ENCODE peak calls at places on chromosomes 2 and 18, in four cellular contexts. U is lower leg skin, Q is NCI-H345, S is SJSA1. B is an unnamed sample.

GRCh38 chr2:71261534-71261933 is 34.6 kb upstream of the PAIP2B start:
- DNase-seq in S (no peak), Q (no peak), U (no peak), B (no peak)

GRCh38 chr2:172969609-172970008 is 106.0 kb upstream of the MAP3K20 start:
- DNase-seq in U (no peak), S (no peak), Q (no peak), B (no peak)

GRCh38 chr2:174014699-174015070 is 49.5 kb upstream of the SP3 start:
- DNase-seq in U (no peak), S (no peak), Q (peak), B (no peak)

GRCh38 chr2:129277611-129278010 is 701.9 kb upstream of the RAB6C start:
- DNase-seq in U (no peak), S (no peak), Q (no peak), B (no peak)

GRCh38 chr2:117745537-117745936 is 69.0 kb upstream of the DDX18 start:
- DNase-seq in S (no peak), Q (no peak), U (no peak), B (no peak)

GRCh38 chr2:178383718-178384117 is 67.3 kb downstream of the PRKRA start:
- DNase-seq in Q (no peak), S (no peak), U (no peak), B (no peak)

GRCh38 chr2:239273280-239274234 is 127.3 kb downstream of the HDAC4 start:
- DNase-seq in U (peak), S (peak), Q (no peak), B (peak)

GRCh38 chr2:105746177-105747080 is 1.7 kb downstream of the NCK2 start:
- DNase-seq in U (peak), S (no peak), Q (peak), B (no peak)

GRCh38 chr2:8332646-8333045 is 349.2 kb upstream of the ID2 start:
- DNase-seq in S (no peak), Q (peak), U (no peak), B (no peak)

GRCh38 chr2:174325932-174326879 is 8.5 kb upstream of the SP9 start:
- DNase-seq in S (no peak), U (peak), Q (no peak), B (no peak)

GRCh38 chr2:151946856-151947523 is 118.8 kb upstream of the ARL5A start:
- DNase-seq in Q (no peak), S (no peak), U (peak), B (no peak)

GRCh38 chr18:75553021-75553420 is 125.5 kb upstream of the SMIM21 start:
- DNase-seq in Q (no peak), S (no peak), U (no peak), B (no peak)

GRCh38 chr18:50061876-50062517 is 132.9 kb downstream of the MYO5B start:
- DNase-seq in S (no peak), U (no peak), Q (peak), B (no peak)

GRCh38 chr18:70289351-70290330 is 796 bp downstream of the SOCS6 start:
- DNase-seq in S (no peak), U (no peak), Q (peak), B (peak)

GRCh38 chr2:224360801-224361251 is 41.1 kb downstream of the FAM124B start:
- DNase-seq in Q (no peak), U (no peak), S (no peak), B (no peak)

GRCh38 chr18:62602706-62603105 is 79.9 kb downstream of the ZCCHC2 start:
- DNase-seq in U (peak), Q (no peak), S (no peak), B (no peak)

GRCh38 chr2:231433990-231434389 is 30.3 kb downstream of the NCL start:
- DNase-seq in S (no peak), Q (no peak), U (no peak), B (no peak)

GRCh38 chr2:170816499-170817246 is at the start of gene GAD1:
- DNase-seq in S (peak), Q (peak), U (peak), B (no peak)

GRCh38 chr2:36655456-36655855 is 41.1 kb upstream of the VIT start:
- DNase-seq in S (peak), Q (no peak), U (no peak), B (no peak)

GRCh38 chr2:24046599-24046929 is 627 bp downstream of the WDCP start:
- DNase-seq in Q (no peak), U (no peak), S (no peak), B (no peak)

GRCh38 chr2:120820885-120821279 is 85.2 kb downstream of the GLI2 start:
- DNase-seq in U (no peak), Q (no peak), S (peak), B (no peak)

GRCh38 chr2:25330937-25331336 is 10.8 kb downstream of the DNMT3A start:
- DNase-seq in U (no peak), S (no peak), Q (no peak), B (no peak)

GRCh38 chr2:209382775-209383174 is 41.1 kb upstream of the MAP2 start:
- DNase-seq in Q (no peak), S (no peak), U (no peak), B (no peak)

GRCh38 chr18:45654677-45655076 is 39.4 kb downstream of the SLC14A2 start:
- DNase-seq in S (no peak), Q (no peak), U (no peak), B (no peak)

GRCh38 chr18:7658701-7659100 is 91.6 kb downstream of the PTPRM start:
- DNase-seq in U (no peak), Q (no peak), S (no peak), B (no peak)

GRCh38 chr2:26612522-26613240 is 28.5 kb downstream of the CIB4 start:
- DNase-seq in U (peak), Q (peak), S (peak), B (peak)

GRCh38 chr2:127061377-127062273 is 45.3 kb downstream of the BIN1 start:
- DNase-seq in Q (no peak), S (no peak), U (no peak), B (no peak)

GRCh38 chr2:29895296-29895695 is 26.1 kb downstream of the ALK start:
- DNase-seq in Q (no peak), S (no peak), U (no peak), B (no peak)

GRCh38 chr18:46958209-46958608 is 40.8 kb downstream of the KATNAL2 start:
- DNase-seq in U (no peak), Q (no peak), S (no peak), B (no peak)